ENCODE peak calls at places on chromosomes 6 and 20, in seven cellular contexts. Z is right atrium auricular region, A is glutamatergic neuron, X is tibial nerve, P is HCT116, W is ascending aorta, T is sigmoid colon. M is an unnamed sample.

GRCh38 chr20:17849901-17850673 is 118.5 kb downstream of the SNX5 start:
- DNase-seq in Z (peak; percentile 96), A (no peak), X (peak; percentile 38), P (peak; percentile 90), W (peak; percentile 78), T (peak; percentile 92), M (no peak)

GRCh38 chr6:10404107-10404798 is 10.6 kb downstream of the TFAP2A start:
- DNase-seq in Z (peak; percentile 73), A (peak; percentile 95), X (peak; percentile 61), P (peak; percentile 92), W (no peak), T (peak; percentile 92), M (peak; percentile 97)

GRCh38 chr6:12548526-12548925 is 168.0 kb upstream of the PHACTR1 start:
- DNase-seq in Z (no peak), A (no peak), X (no peak), P (no peak), W (no peak), T (no peak), M (no peak)

GRCh38 chr6:107821591-107821990 is 2.5 kb downstream of the SCML4 start:
- DNase-seq in Z (peak; percentile 30), A (no peak), X (no peak), P (no peak), W (no peak), T (no peak), M (no peak)

GRCh38 chr6:12483712-12484111 is 193.6 kb downstream of the EDN1 start:
- DNase-seq in Z (no peak), A (no peak), X (no peak), P (peak; percentile 77), W (no peak), T (no peak), M (peak; percentile 25)

GRCh38 chr6:119501798-119502483 is 152.4 kb upstream of the MAN1A1 start:
- DNase-seq in Z (no peak), A (no peak), X (no peak), P (no peak), W (no peak), T (no peak), M (no peak)

GRCh38 chr20:38173237-38174156 is 8.4 kb upstream of the TGM2 start:
- DNase-seq in Z (peak; percentile 91), A (no peak), X (no peak), P (no peak), W (no peak), T (peak; percentile 67), M (no peak)

GRCh38 chr20:56274156-56274555 is 25.6 kb downstream of the MC3R start:
- DNase-seq in Z (no peak), A (no peak), X (no peak), P (no peak), W (no peak), T (no peak), M (no peak)

GRCh38 chr20:9503530-9504251 is 10.7 kb upstream of the LAMP5 start:
- DNase-seq in Z (no peak), A (peak; percentile 41), X (no peak), P (no peak), W (no peak), T (no peak), M (no peak)

GRCh38 chr20:50788045-50788867 is 6.6 kb upstream of the BCAS4 start:
- DNase-seq in Z (no peak), A (no peak), X (no peak), P (peak; percentile 51), W (no peak), T (peak; percentile 69), M (no peak)

GRCh38 chr6:124233221-124233620 is 429.6 kb downstream of the NKAIN2 start:
- DNase-seq in Z (no peak), A (no peak), X (no peak), P (no peak), W (no peak), T (no peak), M (no peak)

GRCh38 chr6:116475151-116475550 is 14.0 kb downstream of the CALHM6 start:
- DNase-seq in Z (no peak), A (no peak), X (no peak), P (no peak), W (no peak), T (no peak), M (no peak)

GRCh38 chr6:111864138-111865048 is 8.9 kb downstream of the FYN start:
- DNase-seq in Z (no peak), A (no peak), X (no peak), P (no peak), W (no peak), T (no peak), M (no peak)

GRCh38 chr6:20599302-20600051 is 65.2 kb downstream of the CDKAL1 start:
- DNase-seq in Z (no peak), A (no peak), X (no peak), P (no peak), W (no peak), T (no peak), M (peak; percentile 22)

GRCh38 chr20:52954849-52955248 is 17.3 kb upstream of the TSHZ2 start:
- DNase-seq in Z (no peak), A (no peak), X (no peak), P (no peak), W (no peak), T (no peak), M (no peak)
- TF ChIP-seq CTCF in Z (no peak), A (no peak), X (no peak), P (no peak), W (no peak), T (no peak), M (no peak)

DNA sequence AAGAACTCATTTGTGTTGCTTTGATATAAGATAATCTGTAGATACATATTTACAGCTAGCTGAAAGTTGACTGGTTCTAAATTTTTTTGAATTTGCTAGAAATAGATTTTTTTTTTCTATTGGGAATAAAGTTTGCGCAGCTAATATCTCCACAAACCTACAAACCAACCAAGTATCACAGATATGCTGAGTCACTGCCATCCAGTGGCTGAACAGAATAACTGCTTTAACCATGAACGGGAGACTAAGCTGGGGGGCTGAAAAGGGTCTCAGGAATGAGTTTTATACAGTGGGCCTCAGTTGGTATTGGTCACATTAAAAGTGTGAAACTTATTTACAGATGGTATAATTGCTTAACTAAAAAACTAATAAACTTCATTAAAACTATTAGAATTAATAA is 326.7 kb upstream of the CNR1 start:
- DNase-seq in Z (no peak), A (no peak), X (no peak), P (peak; percentile 22), W (no peak), T (no peak), M (no peak)
- TF ChIP-seq CTCF in Z (peak; percentile 57), A (peak; percentile 53), X (no peak), P (peak; percentile 64), W (peak; percentile 31), T (no peak), M (peak; percentile 11)

GRCh38 chr20:33667245-33668086 is 723 bp downstream of the ACTL10 start:
- DNase-seq in Z (peak; percentile 83), A (no peak), X (no peak), P (no peak), W (no peak), T (peak; percentile 86), M (peak; percentile 56)
- TF ChIP-seq CTCF in Z (no peak), A (peak; percentile 96), X (no peak), P (no peak), W (no peak), T (no peak), M (peak; percentile 13)

GRCh38 chr6:135546206-135546605 is 48.7 kb upstream of the AHI1 start:
- DNase-seq in Z (no peak), A (no peak), X (no peak), P (no peak), W (no peak), T (no peak), M (no peak)

GRCh38 chr6:135537782-135538301 is 40.3 kb upstream of the AHI1 start:
- DNase-seq in Z (no peak), A (no peak), X (no peak), P (peak; percentile 34), W (no peak), T (no peak), M (no peak)

GRCh38 chr6:135534773-135535380 is 37.3 kb upstream of the AHI1 start:
- DNase-seq in Z (no peak), A (no peak), X (no peak), P (no peak), W (no peak), T (no peak), M (no peak)

GRCh38 chr6:135535989-135536414 is 38.5 kb upstream of the AHI1 start:
- DNase-seq in Z (no peak), A (no peak), X (no peak), P (peak; percentile 31), W (no peak), T (no peak), M (peak; percentile 24)

DNA sequence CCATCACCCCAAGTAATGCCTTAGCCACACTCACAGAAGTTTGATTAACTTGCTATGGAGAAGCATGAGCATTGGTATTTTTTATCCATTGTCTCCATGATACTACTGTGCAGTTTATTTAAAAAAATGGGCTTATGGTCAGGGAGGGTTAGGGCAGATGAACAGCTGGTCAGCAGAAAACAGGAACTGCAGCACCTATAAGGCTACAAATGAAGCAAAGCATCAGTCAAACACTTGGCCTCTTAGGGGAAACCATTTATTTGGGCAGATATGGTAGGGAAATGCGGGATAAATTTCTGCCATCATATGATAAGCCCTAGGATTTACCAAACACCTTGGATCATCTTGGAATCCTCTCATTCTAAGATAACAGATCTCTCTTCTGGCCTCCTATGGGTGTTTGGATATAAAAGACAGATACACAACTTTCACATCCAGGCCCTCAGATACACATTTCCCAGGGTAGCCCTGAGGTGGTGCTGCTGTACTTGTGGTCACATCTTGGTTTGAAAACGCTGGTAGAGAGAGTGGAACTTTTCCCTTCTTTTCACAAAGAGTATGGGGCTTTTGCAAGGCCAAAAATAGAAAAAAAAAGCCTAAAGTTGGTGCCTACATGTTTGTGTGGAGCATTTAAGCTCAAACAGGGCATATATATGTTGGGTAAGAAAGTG is 42.8 kb upstream of the AHI1 start:
- DNase-seq in Z (no peak), A (no peak), X (no peak), P (no peak), W (no peak), T (no peak), M (no peak)
- TF ChIP-seq CTCF in Z (peak; percentile 51), A (no peak), X (no peak), P (no peak), W (no peak), T (no peak), M (no peak)

M was measured in GM13976.